ENCODE peak calls at places on chromosomes 12 and 14, in five cellular contexts. M is IMR-90, V is trophoblast cell, S is neuronal stem cell, N is H9. E is an unnamed sample.

GRCh38 chr14:56002876-56003625 is 115.2 kb upstream of the PELI2 start:
- DNase-seq in M (no peak), V (no peak), S (no peak), N (no peak), E (no peak)

GRCh38 chr14:105180598-105181528 is at the start of gene NUDT14:
- DNase-seq in M (peak), V (no peak), S (no peak), N (peak), E (peak)

GRCh38 chr12:32211066-32211768 is 104.6 kb downstream of the BICD1 start:
- DNase-seq in M (no peak), V (no peak), S (no peak), N (no peak), E (no peak)

GRCh38 chr14:55580401-55581010 is 499 bp downstream of the KTN1 start:
- DNase-seq in M (no peak), V (no peak), S (peak), N (peak), E (no peak)

GRCh38 chr12:58888131-58888783 is 32.0 kb downstream of the LRIG3 start:
- DNase-seq in M (peak), V (no peak), S (no peak), N (no peak), E (no peak)

GRCh38 chr12:6039894-6040601 is 84.4 kb downstream of the VWF start:
- DNase-seq in M (peak), V (peak), S (no peak), N (peak), E (peak)

GRCh38 chr12:67920432-67920831 is 68.8 kb upstream of the IFNG-AS1 start:
- DNase-seq in M (no peak), V (no peak), S (no peak), N (no peak), E (no peak)

GRCh38 chr12:130711751-130712150 is 4.3 kb downstream of the RIMBP2 start:
- DNase-seq in M (no peak), V (no peak), S (no peak), N (no peak), E (no peak)

GRCh38 chr12:50564240-50564947 is 59.6 kb downstream of the DIP2B start:
- DNase-seq in M (no peak), V (no peak), S (no peak), N (no peak), E (no peak)

GRCh38 chr12:123478762-123479161 is 20.8 kb downstream of the SNRNP35 start:
- DNase-seq in M (peak), V (no peak), S (no peak), N (no peak), E (no peak)

GRCh38 chr14:20215196-20215595 is 8.3 kb upstream of the OR11H6 start:
- DNase-seq in M (no peak), V (no peak), S (no peak), N (no peak), E (no peak)

GRCh38 chr12:124689585-124689984 is 122.2 kb upstream of the NCOR2 start:
- DNase-seq in M (no peak), V (no peak), S (no peak), N (no peak), E (no peak)

GRCh38 chr14:22339277-22339676 is 249.7 kb downstream of the DAD1 start:
- DNase-seq in M (peak), V (no peak), S (no peak), N (no peak), E (no peak)

GRCh38 chr12:18700254-18700653 is 37.6 kb downstream of the PLCZ1 start:
- DNase-seq in M (peak), V (no peak), S (no peak), N (no peak), E (peak)

GRCh38 chr14:79703209-79703608 is 508.1 kb downstream of the DIO2 start:
- DNase-seq in M (no peak), V (no peak), S (no peak), N (no peak), E (no peak)

GRCh38 chr12:77615331-77615730 is 215.4 kb upstream of the NAV3 start:
- DNase-seq in M (no peak), V (no peak), S (no peak), N (peak), E (peak)

GRCh38 chr12:27627123-27627835 is 69.0 kb upstream of the REP15 start:
- DNase-seq in M (peak), V (no peak), S (no peak), N (no peak), E (no peak)

GRCh38 chr12:575948-576612 is 87.2 kb downstream of the NINJ2 start:
- DNase-seq in M (peak), V (peak), S (peak), N (peak), E (peak)

GRCh38 chr14:69581316-69581935 is 6.8 kb upstream of the CCDC177 start:
- DNase-seq in M (no peak), V (no peak), S (no peak), N (no peak), E (no peak)

GRCh38 chr12:113359133-113359938 is 949 bp downstream of the PLBD2 start:
- DNase-seq in M (peak), V (no peak), S (no peak), N (no peak), E (no peak)

GRCh38 chr14:104603623-104604401 is 760 bp downstream of the TMEM179 start:
- DNase-seq in M (no peak), V (no peak), S (no peak), N (peak), E (no peak)

DNA sequence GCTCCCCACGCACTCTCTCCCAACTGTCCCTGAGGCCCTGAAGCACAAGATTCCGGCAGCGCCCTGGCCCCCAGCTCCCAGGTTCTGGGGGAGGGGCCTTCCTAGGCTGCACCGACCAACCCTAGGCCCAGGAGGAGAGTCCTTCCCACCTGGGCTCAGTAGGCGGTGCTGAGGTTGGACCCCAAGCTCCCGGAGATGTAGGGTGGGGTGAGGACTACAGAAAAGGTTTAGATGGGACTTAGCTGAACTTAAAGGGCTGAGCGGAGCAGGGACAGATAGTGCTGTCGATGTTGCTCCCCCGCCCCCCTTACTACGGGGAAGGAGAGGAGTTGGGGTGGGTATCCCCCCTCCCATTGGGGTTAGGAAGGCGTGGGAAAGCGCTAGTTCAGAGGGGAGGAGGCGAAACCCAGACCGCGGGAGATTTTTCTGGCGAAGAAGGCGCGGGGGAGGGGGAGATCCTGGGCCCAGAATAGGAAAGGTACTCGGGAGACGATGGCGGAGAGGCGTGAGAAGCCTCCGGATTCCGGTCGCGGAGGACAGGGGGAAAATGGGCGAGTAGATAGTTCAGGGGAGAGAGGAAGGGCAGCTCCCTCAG is 4.2 kb upstream of the BAZ2A start:
- DNase-seq in M (no peak), V (peak), S (no peak), N (peak), E (peak)
- H3K18ac ChIP-seq in M (no peak), V (peak), S (peak), N (peak), E (peak)

DNA sequence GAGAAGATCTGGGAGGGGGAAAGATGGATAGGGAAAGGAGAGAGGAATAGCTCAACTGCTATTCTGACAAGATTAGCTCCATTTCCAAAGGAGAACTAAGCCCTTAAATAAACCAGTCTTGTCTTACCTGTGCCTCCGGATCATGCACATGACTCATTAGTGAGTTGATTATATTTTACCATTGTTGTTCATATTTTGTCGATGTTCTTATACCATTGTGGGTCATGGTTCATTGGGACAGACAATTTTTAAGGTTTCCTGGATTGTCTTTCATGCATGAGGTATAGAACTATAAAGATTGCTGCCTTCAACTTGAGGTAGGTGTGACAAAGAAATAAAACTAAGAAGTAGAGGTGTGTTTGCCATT is 243.0 kb upstream of the ATP2B1 start:
- DNase-seq in M (no peak), V (no peak), S (no peak), N (no peak), E (no peak)
- H3K18ac ChIP-seq in M (peak), V (no peak), S (no peak), N (no peak), E (no peak)

GRCh38 chr12:42278116-42278485 is 40.1 kb upstream of the YAF2 start:
- DNase-seq in M (no peak), V (no peak), S (no peak), N (no peak), E (no peak)

GRCh38 chr12:42281844-42282243 is 43.8 kb upstream of the YAF2 start:
- DNase-seq in M (no peak), V (no peak), S (no peak), N (no peak), E (no peak)

GRCh38 chr12:42281281-42281680 is 43.2 kb upstream of the YAF2 start:
- DNase-seq in M (no peak), V (no peak), S (no peak), N (no peak), E (peak)

GRCh38 chr12:42273706-42274105 is 35.7 kb upstream of the YAF2 start:
- DNase-seq in M (no peak), V (no peak), S (no peak), N (no peak), E (no peak)

DNA sequence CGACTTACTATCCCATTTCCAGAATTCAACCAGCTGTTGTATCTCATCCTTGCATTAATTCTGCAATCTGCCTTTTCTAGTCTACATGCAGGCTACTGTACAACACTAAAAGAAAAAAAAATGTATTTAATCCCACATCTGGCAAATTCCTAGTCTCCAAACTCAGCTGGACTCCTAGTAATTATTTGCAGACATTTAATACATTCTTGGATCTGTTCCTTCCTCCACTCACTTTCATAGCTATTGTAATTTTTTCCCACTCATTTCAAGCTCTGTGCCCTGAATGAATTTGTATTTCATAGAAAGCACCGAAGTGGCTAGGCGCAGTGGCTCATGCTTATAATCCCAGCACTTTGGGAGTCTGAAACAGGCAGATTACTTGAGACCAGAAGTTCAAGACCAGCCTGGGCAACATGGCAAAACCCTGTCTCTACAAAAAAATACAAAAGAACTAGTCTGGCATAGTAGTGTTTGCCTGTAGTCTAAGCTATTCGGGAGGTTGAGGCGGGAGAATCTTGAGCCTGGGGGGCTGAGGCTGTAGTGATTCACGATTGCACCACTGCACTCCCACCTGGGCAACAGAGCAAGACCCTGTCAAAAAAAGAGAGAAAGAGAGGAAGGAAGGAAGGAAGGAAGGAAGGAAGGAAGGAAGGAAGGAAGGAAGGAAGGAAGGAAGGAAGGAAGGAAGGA is 39.5 kb upstream of the YAF2 start:
- DNase-seq in M (no peak), V (no peak), S (no peak), N (no peak), E (no peak)
- H3K18ac ChIP-seq in M (no peak), V (no peak), S (no peak), N (no peak), E (no peak)

GRCh38 chr14:23399591-23399990 is 8.5 kb downstream of the MYH6 start:
- DNase-seq in M (no peak), V (peak), S (no peak), N (no peak), E (no peak)
- H3K18ac ChIP-seq in M (no peak), V (no peak), S (no peak), N (no peak), E (no peak)

GRCh38 chr14:77032483-77032853 is 4.0 kb upstream of the IRF2BPL start:
- DNase-seq in M (no peak), V (no peak), S (no peak), N (no peak), E (no peak)
- H3K18ac ChIP-seq in M (peak), V (peak), S (peak), N (peak), E (peak)

GRCh38 chr12:13101854-13102375 is 1.6 kb downstream of the GSG1 start:
- DNase-seq in M (peak), V (peak), S (no peak), N (no peak), E (no peak)
- H3K18ac ChIP-seq in M (peak), V (no peak), S (peak), N (peak), E (no peak)